ENCODE peak calls at places on chromosomes 1 and 21, in seven cellular contexts. H is HepG2, I is psoas muscle, F is mesendoderm, U is heart right ventricle, Z is neuronal stem cell, B is pancreas. M is an unnamed sample.

GRCh38 chr1:56291374-56291841 is 288.0 kb downstream of the PLPP3 start:
- DNase-seq in B (no peak), I (peak; percentile 66), U (peak; percentile 40), Z (no peak), H (no peak), F (peak; percentile 54), M (no peak)

GRCh38 chr1:56378376-56379070 is 200.8 kb downstream of the PLPP3 start:
- DNase-seq in Z (no peak), F (no peak), I (no peak), B (no peak), H (peak; percentile 21), U (no peak), M (no peak)

GRCh38 chr1:241157435-241157834 is 199.6 kb downstream of the RGS7 start:
- DNase-seq in H (no peak), U (no peak), Z (no peak), I (no peak), F (no peak), B (no peak), M (no peak)

GRCh38 chr1:72197786-72198185 is 84.6 kb downstream of the NEGR1 start:
- DNase-seq in U (no peak), H (no peak), Z (no peak), F (no peak), B (no peak), I (no peak), M (no peak)

GRCh38 chr1:198599749-198600148 is 39.1 kb upstream of the PTPRC start:
- DNase-seq in Z (no peak), B (no peak), F (no peak), U (no peak), H (no peak), I (no peak), M (no peak)

GRCh38 chr1:178266619-178267066 is 172.7 kb downstream of the RASAL2 start:
- DNase-seq in F (peak; percentile 87), U (no peak), Z (no peak), H (no peak), B (no peak), I (no peak), M (no peak)

GRCh38 chr1:11731719-11732283 is 4.1 kb upstream of the AGTRAP start:
- DNase-seq in U (peak; percentile 83), H (peak; percentile 13), F (peak; percentile 62), B (no peak), Z (no peak), I (peak; percentile 80), M (peak; percentile 86)

GRCh38 chr1:160117709-160118183 is 2.2 kb downstream of the ATP1A2 start:
- DNase-seq in Z (no peak), F (peak; percentile 50), B (no peak), H (no peak), I (peak; percentile 86), U (peak; percentile 48), M (no peak)

GRCh38 chr21:34877485-34878128 is 171.5 kb downstream of the RUNX1 start:
- DNase-seq in I (no peak), Z (no peak), U (no peak), B (peak; percentile 87), F (no peak), H (no peak), M (no peak)

GRCh38 chr1:231162970-231163830 is 1.3 kb downstream of the TRIM67 start:
- DNase-seq in F (no peak), Z (no peak), I (no peak), H (no peak), B (no peak), U (no peak), M (no peak)

GRCh38 chr1:55476445-55477015 is 261.4 kb upstream of the USP24 start:
- DNase-seq in U (peak; percentile 9), Z (no peak), I (no peak), B (no peak), H (no peak), F (no peak), M (no peak)

GRCh38 chr1:1630191-1630964 is 1.6 kb upstream of the MMP23B start:
- DNase-seq in B (no peak), I (peak; percentile 86), U (peak; percentile 60), H (no peak), Z (no peak), F (peak; percentile 97), M (peak; percentile 90)

GRCh38 chr1:212649020-212649419 is 40.5 kb downstream of the ATF3 start:
- DNase-seq in B (no peak), I (no peak), Z (no peak), H (no peak), U (no peak), F (no peak), M (no peak)

GRCh38 chr1:41795205-41795762 is 123.4 kb downstream of the HIVEP3 start:
- DNase-seq in U (no peak), Z (no peak), H (no peak), B (no peak), I (no peak), F (peak; percentile 19), M (no peak)

GRCh38 chr1:85330711-85331290 is 54.4 kb upstream of the BCL10 start:
- DNase-seq in F (peak; percentile 52), I (no peak), Z (no peak), B (no peak), U (peak; percentile 82), H (no peak), M (peak; percentile 66)

GRCh38 chr1:205851993-205852392 is 2.1 kb upstream of the PM20D1 start:
- DNase-seq in F (no peak), B (peak; percentile 63), Z (no peak), I (no peak), H (no peak), U (no peak), M (no peak)

GRCh38 chr1:88730995-88731394 is 46.9 kb downstream of the PKN2 start:
- DNase-seq in H (no peak), U (no peak), I (no peak), B (no peak), F (no peak), Z (no peak), M (no peak)
- H3K27ac ChIP-seq in H (no peak overlapping the region), U (no peak overlapping the region), I (peak overlapping the region; percentile 71), B (peak overlapping the region; percentile 17), F (no peak overlapping the region), Z (no peak overlapping the region), M (no peak overlapping the region)

GRCh38 chr1:86429830-86430229 is 5.9 kb downstream of the CLCA2 start:
- DNase-seq in B (peak; percentile 19), Z (no peak), I (no peak), U (peak; percentile 55), F (no peak), H (no peak), M (no peak)
- H3K4me3 ChIP-seq in B (no peak overlapping the region), Z (no peak overlapping the region), I (no peak overlapping the region), U (no peak overlapping the region), F (no peak overlapping the region), H (no peak overlapping the region), M (no peak overlapping the region)

DNA sequence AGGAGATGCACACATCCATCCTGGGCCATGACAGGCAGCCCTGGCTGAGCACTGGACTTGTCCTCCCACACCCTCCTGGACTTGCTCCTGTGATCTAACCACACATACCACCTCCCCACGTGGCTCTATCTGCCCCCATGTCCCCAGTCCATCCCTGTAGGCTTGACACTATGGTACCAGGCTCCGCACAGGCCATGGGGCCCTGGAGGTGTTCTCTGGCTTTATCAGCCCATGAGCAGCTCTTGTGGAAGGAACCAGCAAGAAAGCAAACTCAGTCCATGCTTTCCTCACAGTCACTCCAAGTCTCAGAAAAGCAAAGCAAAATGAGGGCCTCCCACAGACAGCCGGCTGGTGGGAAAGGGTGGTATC is 61.6 kb downstream of the CD46 start:
- DNase-seq in I (peak; percentile 43), H (no peak), B (no peak), F (no peak), U (no peak), Z (no peak), M (no peak)
- H3K27ac ChIP-seq in I (peak overlapping the region; percentile 95), H (no peak overlapping the region), B (no peak overlapping the region), F (no peak overlapping the region), U (peak overlapping the region; percentile 95), Z (no peak overlapping the region), M (peak overlapping the region; percentile 74)

DNA sequence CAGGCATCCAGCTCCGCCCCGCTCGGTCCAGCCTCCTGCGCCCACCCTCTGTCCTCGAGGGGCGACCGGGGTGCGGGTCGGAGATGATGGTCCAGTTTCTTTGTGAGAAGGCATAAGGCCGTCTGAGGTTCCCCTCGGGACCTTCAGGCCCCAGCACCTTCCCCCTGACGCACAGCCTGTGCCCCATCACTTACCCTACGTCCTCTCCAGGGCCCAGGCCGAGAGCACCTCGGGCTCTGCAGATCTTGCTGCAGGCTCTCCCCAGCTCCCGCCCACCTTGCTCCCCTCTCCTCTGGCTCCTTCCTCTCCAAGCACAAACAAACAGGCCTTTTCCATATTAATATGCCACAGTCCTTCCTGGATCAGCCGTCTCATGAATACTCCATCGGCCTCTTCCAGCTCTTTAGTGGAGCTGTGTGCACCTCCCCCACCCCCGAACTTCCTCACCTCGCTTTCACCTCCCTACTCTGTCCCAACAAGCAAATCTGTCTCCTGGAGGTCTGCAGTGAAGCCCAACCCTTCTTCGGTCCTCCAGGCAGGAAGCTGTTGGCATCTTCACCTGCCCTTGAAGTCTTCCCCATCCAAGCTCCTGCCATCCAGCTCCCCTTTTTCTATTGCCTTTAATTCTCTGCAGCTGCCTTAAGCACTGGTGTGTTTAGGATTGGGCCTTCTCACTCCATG is 448 bp upstream of the COL9A2 start:
- DNase-seq in F (peak; percentile 76), B (no peak), Z (no peak), U (no peak), I (no peak), H (no peak), M (no peak)
- H3K4me3 ChIP-seq in F (no peak overlapping the region), B (peak overlapping the region; percentile 22), Z (peak overlapping the region; percentile 49), U (peak overlapping the region; percentile 44), I (peak overlapping the region; percentile 51), H (peak overlapping the region; percentile 93), M (no peak overlapping the region)

GRCh38 chr1:54227091-54227602 is 27.2 kb downstream of the MRPL37 start:
- DNase-seq in Z (no peak), I (no peak), B (peak; percentile 88), F (no peak), H (peak; percentile 27), U (no peak), M (peak; percentile 83)

GRCh38 chr1:54227836-54228435 is 28.0 kb downstream of the MRPL37 start:
- DNase-seq in U (no peak), Z (no peak), F (no peak), B (no peak), H (no peak), I (no peak), M (no peak)

GRCh38 chr1:54229281-54229891 is 29.4 kb downstream of the MRPL37 start:
- DNase-seq in B (peak; percentile 29), Z (no peak), I (no peak), U (no peak), F (peak; percentile 80), H (peak; percentile 35), M (no peak)

GRCh38 chr1:54230507-54231339 is 30.8 kb downstream of the MRPL37 start:
- DNase-seq in F (no peak), B (no peak), U (no peak), I (no peak), H (no peak), Z (no peak), M (no peak)

DNA sequence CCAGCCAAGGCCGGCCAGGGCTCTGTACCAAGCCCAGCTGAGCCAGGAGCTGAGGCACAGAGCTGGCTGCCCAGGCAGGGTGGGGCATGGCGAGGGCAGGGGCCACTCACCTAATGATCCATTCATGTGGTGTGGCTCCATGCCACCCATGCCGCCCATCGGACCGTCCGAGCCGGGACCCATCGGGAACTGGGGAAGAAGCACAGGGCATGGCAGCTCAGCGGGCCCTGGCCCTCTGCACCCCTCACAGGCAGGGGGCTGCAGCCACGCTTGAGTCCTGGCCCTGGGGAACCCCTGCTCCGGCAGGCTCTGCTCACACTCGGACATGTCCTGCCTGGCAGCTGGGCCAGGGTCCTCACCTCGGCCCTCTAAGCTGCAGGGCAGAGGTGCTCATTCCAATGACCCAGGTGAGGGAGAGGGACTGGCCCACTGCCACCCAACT is 28.7 kb downstream of the MRPL37 start:
- DNase-seq in I (no peak), Z (no peak), B (no peak), H (no peak), F (no peak), U (no peak), M (no peak)
- H3K27ac ChIP-seq in I (no peak overlapping the region), Z (no peak overlapping the region), B (no peak overlapping the region), H (no peak overlapping the region), F (no peak overlapping the region), U (no peak overlapping the region), M (peak overlapping the region; percentile 13)

M was measured in aorta.